ENCODE peak calls at places on chromosome 13, in ten cellular contexts. I is heart left ventricle, D is HAP-1, M is small intestine, F is PC-3, Y is GM23338, G is uterus, V is pancreas, H is GM23248, U is mucosa of descending colon. O is an unnamed sample. For H3K4me1, the result is how much of the 10 kb centered on the place peaks cover.

GRCh38 chr13:60795219-60795618 is 398.2 kb downstream of the TDRD3 start:
- DNase-seq in I (no peak), D (no peak), M (peak), F (no peak), Y (no peak), G (no peak), V (no peak), H (no peak), U (no peak), O (no peak)

GRCh38 chr13:75400775-75401174 is 81.2 kb downstream of the TBC1D4 start:
- DNase-seq in I (no peak), D (no peak), M (no peak), F (no peak), Y (no peak), G (no peak), V (no peak), H (no peak), U (no peak), O (no peak)

GRCh38 chr13:75691183-75691582 is 55.1 kb downstream of the LMO7 start:
- DNase-seq in I (no peak), D (no peak), M (peak), F (peak), Y (no peak), G (no peak), V (no peak), H (peak), U (no peak), O (no peak)

GRCh38 chr13:110027470-110028240 is 241.3 kb upstream of the IRS2 start:
- DNase-seq in I (no peak), D (no peak), M (no peak), F (no peak), Y (no peak), G (no peak), V (no peak), H (no peak), U (no peak), O (no peak)

GRCh38 chr13:52127783-52128702 is 830 bp downstream of the NEK5 start:
- DNase-seq in I (peak), D (peak), M (peak), F (peak), Y (peak), G (peak), V (peak), H (peak), U (peak), O (peak)

GRCh38 chr13:76722782-76723181 is 163.4 kb downstream of the KCTD12 start:
- DNase-seq in I (no peak), D (no peak), M (no peak), F (no peak), Y (no peak), G (no peak), V (no peak), H (no peak), U (no peak), O (no peak)

GRCh38 chr13:77563110-77563509 is 27.6 kb downstream of the SCEL start:
- DNase-seq in I (no peak), D (no peak), M (no peak), F (peak), Y (peak), G (no peak), V (no peak), H (peak), U (peak), O (no peak)

GRCh38 chr13:109610517-109610916 is 175.9 kb downstream of the IRS2 start:
- DNase-seq in I (peak), D (no peak), M (peak), F (peak), Y (peak), G (no peak), V (no peak), H (peak), U (peak), O (peak)

GRCh38 chr13:113122571-113123225 is at the start of gene F10:
- DNase-seq in I (peak), D (no peak), M (peak), F (no peak), Y (peak), G (peak), V (peak), H (peak), U (peak), O (peak)

GRCh38 chr13:112154301-112155060 is 87.5 kb downstream of the SOX1 start:
- DNase-seq in I (no peak), D (no peak), M (no peak), F (no peak), Y (no peak), G (no peak), V (no peak), H (no peak), U (no peak), O (no peak)

GRCh38 chr13:90950134-90950533 is 397.4 kb upstream of the MIR17HG start:
- DNase-seq in I (no peak), D (no peak), M (no peak), F (peak), Y (no peak), G (no peak), V (no peak), H (no peak), U (no peak), O (no peak)

GRCh38 chr13:43755844-43756243 is 30.9 kb downstream of the ENOX1 start:
- DNase-seq in I (no peak), D (no peak), M (no peak), F (no peak), Y (no peak), G (no peak), V (no peak), H (no peak), U (no peak), O (no peak)

GRCh38 chr13:42615691-42616090 is 41.7 kb downstream of the TNFSF11 start:
- DNase-seq in I (no peak), D (no peak), M (no peak), F (peak), Y (no peak), G (no peak), V (no peak), H (no peak), U (no peak), O (no peak)

GRCh38 chr13:18959996-18960395 is 221.6 kb downstream of the TUBA3C start:
- DNase-seq in I (no peak), D (no peak), M (no peak), F (no peak), Y (no peak), G (no peak), V (no peak), H (no peak), U (no peak), O (no peak)

GRCh38 chr13:97583884-97584497 is 150.0 kb downstream of the RAP2A start:
- DNase-seq in I (no peak), D (no peak), M (no peak), F (no peak), Y (no peak), G (no peak), V (no peak), H (no peak), U (no peak), O (no peak)

GRCh38 chr13:89925107-89925506 is 1422.4 kb upstream of the MIR17HG start:
- DNase-seq in I (no peak), D (no peak), M (peak), F (peak), Y (peak), G (no peak), V (no peak), H (peak), U (peak), O (no peak)

GRCh38 chr13:67071918-67072598 is 158.1 kb downstream of the PCDH9 start:
- DNase-seq in I (no peak), D (no peak), M (no peak), F (no peak), Y (no peak), G (no peak), V (no peak), H (no peak), U (no peak), O (no peak)
- H3K4me1 ChIP-seq in I (under half), D (under half), M (under half), F (under half), Y (under half), G (under half), V (under half), H (under half), U (under half), O (under half)

DNA sequence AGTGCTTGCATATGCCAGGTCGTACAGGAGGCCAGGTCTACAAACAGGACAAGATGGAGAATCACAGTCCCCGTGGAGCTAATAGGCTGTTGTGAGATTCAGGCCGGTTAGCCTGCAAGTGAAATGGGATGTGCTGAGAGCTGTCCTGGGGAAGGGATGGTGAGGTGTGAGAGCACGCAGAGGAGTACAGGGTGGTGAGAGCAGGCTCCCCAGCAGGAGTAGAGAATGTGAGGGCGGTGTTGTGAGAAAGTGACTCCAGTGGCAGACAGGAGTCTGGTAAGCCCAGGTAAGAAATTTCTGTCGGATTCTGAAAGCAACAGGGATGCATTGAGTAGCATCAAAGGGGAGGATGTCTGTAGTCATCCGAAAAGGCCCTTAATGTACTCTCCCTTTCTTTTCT is 50.7 kb upstream of the GPR183 start:
- DNase-seq in I (no peak), D (no peak), M (no peak), F (no peak), Y (no peak), G (no peak), V (no peak), H (no peak), U (no peak), O (no peak)
- H3K4me1 ChIP-seq in I (under half), D (under half), M (under half), F (under half), Y (under half), G (under half), V (under half), H (under half), U (under half), O (under half)

GRCh38 chr13:28357846-28358496 is 137.0 kb downstream of the FLT1 start:
- DNase-seq in I (no peak), D (no peak), M (no peak), F (no peak), Y (no peak), G (no peak), V (no peak), H (no peak), U (no peak), O (no peak)

GRCh38 chr13:28357247-28357825 is 137.6 kb downstream of the FLT1 start:
- DNase-seq in I (no peak), D (no peak), M (no peak), F (peak), Y (no peak), G (no peak), V (no peak), H (no peak), U (no peak), O (no peak)

GRCh38 chr13:28355822-28356371 is 139.0 kb downstream of the FLT1 start:
- DNase-seq in I (no peak), D (no peak), M (no peak), F (no peak), Y (no peak), G (no peak), V (no peak), H (peak), U (no peak), O (no peak)

GRCh38 chr13:28355046-28355821 is 139.7 kb downstream of the FLT1 start:
- DNase-seq in I (no peak), D (no peak), M (no peak), F (no peak), Y (no peak), G (no peak), V (no peak), H (no peak), U (no peak), O (no peak)

DNA sequence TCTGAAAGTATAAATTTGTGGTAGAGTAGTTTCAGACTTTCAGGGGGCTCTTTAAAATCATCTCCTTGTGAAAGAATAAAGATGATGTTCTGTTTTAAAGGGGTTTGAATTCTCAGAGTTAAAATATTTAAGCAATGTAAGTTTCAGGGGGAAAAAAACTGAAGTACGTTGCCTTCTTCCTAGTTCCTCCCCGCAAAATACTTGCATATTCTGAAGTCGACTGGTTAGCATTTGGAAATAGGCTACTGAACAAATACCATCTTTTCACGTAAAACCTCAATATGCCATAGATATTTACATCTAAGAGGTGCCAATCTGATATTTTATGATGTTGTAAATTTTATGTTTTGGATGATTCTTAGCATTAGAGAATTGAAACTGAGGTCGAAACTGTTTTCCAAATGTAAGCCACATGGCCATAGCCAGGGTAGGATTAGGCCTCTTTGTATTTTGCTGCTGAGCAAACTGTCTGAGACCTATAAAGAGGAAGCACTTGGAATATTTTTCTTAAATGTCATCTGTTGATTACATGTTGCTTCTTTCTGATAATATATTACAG is 138.3 kb downstream of the FLT1 start:
- DNase-seq in I (no peak), D (no peak), M (no peak), F (no peak), Y (no peak), G (no peak), V (no peak), H (no peak), U (no peak), O (no peak)
- H3K4me1 ChIP-seq in I (under half), D (under half), M (under half), F (under half), Y (under half), G (under half), V (under half), H (under half), U (under half), O (under half)

DNA sequence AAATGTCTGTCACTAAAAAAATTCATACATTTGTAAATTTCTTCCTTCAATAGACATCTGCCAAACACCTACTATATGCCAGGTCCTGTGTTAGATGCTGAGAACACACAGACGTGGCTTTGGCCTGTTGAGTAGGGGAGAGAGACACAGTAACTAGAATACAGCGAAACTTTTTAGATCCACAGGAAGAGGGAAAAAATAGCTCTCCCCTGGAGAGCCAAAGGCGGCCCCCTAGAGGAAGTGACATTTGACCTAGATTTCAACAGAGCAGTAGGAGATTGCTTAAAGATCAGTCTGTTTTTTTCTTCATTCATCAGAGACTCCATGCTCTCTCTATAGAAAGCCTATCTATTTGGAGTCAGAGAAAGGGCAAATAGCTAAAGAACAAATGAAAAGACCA is 11.3 kb downstream of the LCP1 start:
- DNase-seq in I (no peak), D (no peak), M (no peak), F (no peak), Y (peak), G (no peak), V (no peak), H (no peak), U (no peak), O (no peak)
- H3K4me1 ChIP-seq in I (under half), D (under half), M (under half), F (under half), Y (under half), G (under half), V (under half), H (under half), U (under half), O (under half)

DNA sequence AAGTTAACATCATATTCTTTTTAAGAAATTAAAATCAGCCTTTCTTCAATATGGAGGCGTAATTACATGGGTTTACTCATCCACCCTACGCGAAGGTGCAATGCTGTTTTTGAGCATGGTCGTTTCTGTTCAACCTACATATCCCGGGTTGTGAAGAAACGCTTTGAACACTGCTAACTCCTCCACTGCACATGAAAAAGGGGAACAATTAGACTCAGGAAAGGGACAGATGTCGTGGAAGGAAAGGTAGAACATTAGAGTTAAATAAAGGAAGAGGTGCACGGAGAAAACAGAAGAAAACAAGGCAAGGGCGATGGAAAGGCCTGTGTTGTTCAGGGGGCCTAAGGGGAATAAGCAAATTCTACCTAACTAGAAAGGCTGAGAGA is 4.1 kb downstream of the ZIC5 start:
- DNase-seq in I (no peak), D (no peak), M (no peak), F (no peak), Y (no peak), G (no peak), V (no peak), H (no peak), U (no peak), O (no peak)
- H3K4me1 ChIP-seq in I (under half), D (under half), M (under half), F (under half), Y (half or more), G (under half), V (under half), H (under half), U (under half), O (under half)

GRCh38 chr13:106143392-106143791 is 392.1 kb downstream of the EFNB2 start:
- DNase-seq in I (no peak), D (no peak), M (no peak), F (peak), Y (no peak), G (no peak), V (no peak), H (no peak), U (no peak), O (no peak)

GRCh38 chr13:106139942-106140341 is 395.5 kb downstream of the EFNB2 start:
- DNase-seq in I (no peak), D (no peak), M (no peak), F (no peak), Y (no peak), G (no peak), V (no peak), H (no peak), U (no peak), O (no peak)

GRCh38 chr13:106138620-106139019 is 396.8 kb downstream of the EFNB2 start:
- DNase-seq in I (no peak), D (no peak), M (no peak), F (no peak), Y (no peak), G (no peak), V (no peak), H (no peak), U (no peak), O (no peak)

GRCh38 chr13:106139407-106139806 is 396.1 kb downstream of the EFNB2 start:
- DNase-seq in I (no peak), D (no peak), M (peak), F (no peak), Y (no peak), G (no peak), V (no peak), H (no peak), U (no peak), O (no peak)

DNA sequence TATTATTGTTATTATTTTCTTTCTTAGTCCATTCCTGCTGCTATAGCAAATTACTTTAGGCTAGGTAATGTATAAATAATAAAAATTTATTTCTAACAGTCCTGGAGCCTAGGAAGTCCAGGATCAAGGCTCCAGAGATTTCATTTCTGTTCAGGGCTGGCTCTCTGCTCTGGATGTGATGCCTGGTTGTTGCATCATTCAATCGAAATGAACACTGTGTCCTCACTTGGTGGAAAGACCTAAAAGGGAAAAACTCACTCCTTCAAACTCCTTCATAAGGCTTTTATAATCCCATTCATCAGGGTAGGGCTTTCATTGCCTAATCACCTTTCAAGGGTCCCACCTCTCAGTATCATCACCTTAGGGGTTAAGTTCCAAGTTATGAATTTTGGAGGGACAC is 395.0 kb downstream of the EFNB2 start:
- DNase-seq in I (no peak), D (no peak), M (no peak), F (no peak), Y (no peak), G (no peak), V (no peak), H (no peak), U (no peak), O (no peak)
- H3K4me1 ChIP-seq in I (under half), D (under half), M (under half), F (under half), Y (under half), G (under half), V (under half), H (under half), U (under half), O (under half)

GRCh38 chr13:79282976-79283375 is 123.1 kb downstream of the RBM26 start:
- DNase-seq in I (no peak), D (no peak), M (peak), F (peak), Y (no peak), G (no peak), V (no peak), H (no peak), U (no peak), O (no peak)

GRCh38 chr13:79282508-79282907 is 123.5 kb downstream of the RBM26 start:
- DNase-seq in I (no peak), D (no peak), M (no peak), F (no peak), Y (no peak), G (no peak), V (no peak), H (no peak), U (no peak), O (no peak)

GRCh38 chr13:79287994-79288795 is 117.9 kb downstream of the RBM26 start:
- DNase-seq in I (no peak), D (no peak), M (no peak), F (no peak), Y (peak), G (no peak), V (no peak), H (no peak), U (no peak), O (no peak)

GRCh38 chr13:79283742-79284141 is 122.3 kb downstream of the RBM26 start:
- DNase-seq in I (no peak), D (no peak), M (no peak), F (no peak), Y (no peak), G (no peak), V (no peak), H (no peak), U (no peak), O (no peak)

GRCh38 chr13:79285159-79285558 is 120.9 kb downstream of the RBM26 start:
- DNase-seq in I (no peak), D (no peak), M (no peak), F (no peak), Y (no peak), G (no peak), V (no peak), H (no peak), U (no peak), O (no peak)
- H3K4me1 ChIP-seq in I (under half), D (under half), M (under half), F (under half), Y (under half), G (under half), V (under half), H (under half), U (under half), O (under half)

GRCh38 chr13:73334459-73334858 is 275.7 kb downstream of the KLF5 start:
- DNase-seq in I (no peak), D (no peak), M (no peak), F (peak), Y (no peak), G (no peak), V (no peak), H (peak), U (no peak), O (no peak)
- H3K4me1 ChIP-seq in I (under half), D (under half), M (under half), F (half or more), Y (under half), G (under half), V (under half), H (under half), U (under half), O (under half)

O was measured in left ventricle myocardium inferior.